ENCODE peak calls at places on chromosome 17, in ten cellular contexts. J is ovary, A is stomach, V is A549, N is H1, W is sigmoid colon, I is SK-N-SH, F is tibial nerve, Z is suprapubic skin, K is transverse colon. L is an unnamed sample.

GRCh38 chr17:3167574-3167973 is 29.7 kb upstream of the OR1A2 start:
- DNase-seq in J (no peak), A (no peak), V (no peak), N (no peak), W (no peak), I (no peak), F (no peak), Z (no peak), K (no peak), L (no peak)

GRCh38 chr17:82380860-82381702 is 9.5 kb downstream of the UTS2R start:
- DNase-seq in J (no peak), A (no peak), V (no peak), N (no peak), W (no peak), I (no peak), F (no peak), Z (no peak), K (no peak), L (no peak)

GRCh38 chr17:77516902-77517301 is 376.1 kb downstream of the SEC14L1 start:
- DNase-seq in J (no peak), A (peak; percentile 21), V (peak; percentile 35), N (no peak), W (no peak), I (no peak), F (no peak), Z (peak; percentile 8), K (no peak), L (no peak)

GRCh38 chr17:3647769-3648540 is 11.4 kb downstream of the CTNS start:
- DNase-seq in J (no peak), A (peak; percentile 72), V (peak; percentile 80), N (peak; percentile 69), W (no peak), I (peak; percentile 71), F (no peak), Z (no peak), K (peak; percentile 67), L (no peak)

GRCh38 chr17:79574108-79574507 is 36.7 kb downstream of the RBFOX3 start:
- DNase-seq in J (no peak), A (no peak), V (no peak), N (no peak), W (peak; percentile 15), I (no peak), F (no peak), Z (no peak), K (no peak), L (no peak)

GRCh38 chr17:32287804-32288511 is 22.3 kb downstream of the RHBDL3 start:
- DNase-seq in J (no peak), A (no peak), V (no peak), N (no peak), W (no peak), I (no peak), F (no peak), Z (no peak), K (no peak), L (no peak)

GRCh38 chr17:15651583-15652110 is 32.1 kb upstream of the FBXW10B start:
- DNase-seq in J (peak; percentile 84), A (peak; percentile 91), V (peak; percentile 99), N (no peak), W (peak; percentile 97), I (peak; percentile 85), F (peak; percentile 88), Z (peak; percentile 95), K (peak; percentile 94), L (peak; percentile 53)

GRCh38 chr17:46822388-46822921 is 4.0 kb upstream of the WNT3 start:
- DNase-seq in J (no peak), A (no peak), V (no peak), N (peak; percentile 95), W (no peak), I (no peak), F (no peak), Z (no peak), K (peak; percentile 14), L (peak; percentile 93)

GRCh38 chr17:46950997-46951621 is 27.9 kb downstream of the RPRML start:
- DNase-seq in J (no peak), A (no peak), V (no peak), N (no peak), W (no peak), I (no peak), F (no peak), Z (no peak), K (no peak), L (no peak)

GRCh38 chr17:6913608-6914443 is 82.0 kb upstream of the ALOX12 start:
- DNase-seq in J (peak; percentile 81), A (peak; percentile 68), V (peak; percentile 57), N (peak; percentile 88), W (peak; percentile 79), I (peak; percentile 77), F (peak; percentile 44), Z (peak; percentile 81), K (peak; percentile 75), L (peak; percentile 69)

GRCh38 chr17:61457226-61457983 is 5.2 kb downstream of the TBX4 start:
- DNase-seq in J (peak; percentile 15), A (no peak), V (no peak), N (peak; percentile 63), W (peak; percentile 56), I (no peak), F (no peak), Z (no peak), K (no peak), L (peak; percentile 73)

DNA sequence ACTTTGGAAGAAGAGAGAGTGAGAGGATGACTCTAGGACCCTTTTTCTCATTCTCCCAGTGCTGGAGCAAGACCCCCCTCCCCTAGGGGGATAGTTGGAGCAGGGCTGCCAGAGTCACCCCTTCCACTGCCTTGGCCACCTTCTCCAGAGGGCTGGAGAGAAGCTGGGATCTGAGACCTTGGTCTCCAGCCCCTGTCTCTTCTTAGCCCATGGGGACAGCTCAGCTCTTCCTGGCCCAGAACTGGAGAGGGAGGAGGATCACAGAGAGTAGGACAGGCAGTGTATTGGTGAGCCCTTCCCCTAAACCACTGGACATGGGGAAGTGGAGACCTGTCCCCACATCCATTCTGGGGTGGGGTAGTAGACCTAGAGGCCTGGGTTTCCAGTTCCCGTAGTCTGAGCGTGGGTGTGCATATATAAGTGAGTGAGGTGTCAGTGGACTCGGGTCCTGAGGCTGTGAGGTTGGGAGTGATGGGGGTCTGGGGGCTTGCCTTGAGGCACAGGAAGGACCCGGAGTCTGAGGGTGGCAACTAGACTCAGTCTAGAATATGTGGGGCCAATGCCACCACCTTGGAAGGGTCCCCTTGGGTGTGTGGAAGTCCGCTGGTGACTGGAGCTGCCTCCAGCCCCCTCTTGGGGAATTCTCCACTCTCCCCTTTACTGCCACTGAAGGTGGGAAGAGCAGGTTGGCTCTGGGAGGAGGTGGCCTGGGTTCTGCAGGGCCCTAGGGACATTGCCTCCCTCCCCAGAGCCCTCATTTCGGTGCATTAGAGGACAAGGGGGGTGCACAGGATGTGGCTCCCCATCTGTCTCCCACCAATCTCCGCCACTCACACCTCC is 20.0 kb downstream of the GJD3 start:
- DNase-seq in J (peak; percentile 45), A (no peak), V (no peak), N (peak; percentile 62), W (no peak), I (no peak), F (no peak), Z (no peak), K (peak; percentile 26), L (no peak)
- H3K4me1 ChIP-seq in J (peaks cover 43% of the 10 kb centered on the region), A (peaks cover 78% of the 10 kb centered on the region), V (peaks cover 83% of the 10 kb centered on the region), N (peaks cover 21% of the 10 kb centered on the region), W (no peaks in the 10 kb centered on the region), I (peaks cover 59% of the 10 kb centered on the region), F (peaks cover 79% of the 10 kb centered on the region), Z (peaks cover 96% of the 10 kb centered on the region), K (peaks cover 75% of the 10 kb centered on the region), L (peaks cover 79% of the 10 kb centered on the region)

DNA sequence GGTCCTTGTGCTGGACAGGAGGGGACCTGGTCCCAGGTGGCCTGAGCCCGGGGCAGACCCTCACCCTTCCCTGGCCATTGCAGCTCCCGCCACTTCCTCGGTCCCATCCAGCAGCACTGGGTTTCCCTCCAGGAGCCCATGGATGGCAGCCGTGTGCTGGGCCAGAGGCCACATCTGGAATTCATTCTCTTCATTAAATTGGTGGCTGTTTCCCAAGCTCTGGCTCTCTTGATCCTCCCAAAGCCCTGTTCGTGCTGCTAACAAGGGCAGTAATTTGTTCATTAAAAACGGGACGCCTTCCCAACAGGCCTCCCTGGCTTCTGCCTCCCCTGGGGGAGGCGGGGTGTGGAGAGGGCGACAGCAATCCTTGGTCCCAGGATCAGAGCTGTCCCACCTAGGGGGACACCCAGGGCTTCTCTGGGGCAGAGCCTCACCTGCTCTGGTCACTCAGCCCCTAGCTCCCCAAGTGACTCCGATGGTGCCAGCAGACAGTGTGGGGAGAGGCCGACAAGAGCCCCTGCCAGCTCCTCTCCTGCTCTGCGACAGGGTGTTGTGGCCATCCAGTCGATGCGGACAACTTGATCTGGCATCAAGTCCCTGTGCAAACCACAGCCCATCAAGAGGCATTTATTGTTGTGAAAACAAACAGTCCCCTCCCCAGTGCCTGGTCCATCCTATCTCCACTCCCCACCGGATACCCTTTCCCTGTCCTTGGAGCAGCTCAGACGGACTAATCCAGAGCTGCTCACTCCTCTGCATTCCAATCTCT is 44.0 kb downstream of the SDK2 start:
- DNase-seq in J (no peak), A (no peak), V (no peak), N (no peak), W (no peak), I (peak; percentile 91), F (no peak), Z (no peak), K (no peak), L (no peak)
- TF ChIP-seq EP300 in J (no peak), A (no peak), V (no peak), N (no peak), W (no peak), I (peak; percentile 95), F (no peak), Z (no peak), K (no peak), L (no peak)

DNA sequence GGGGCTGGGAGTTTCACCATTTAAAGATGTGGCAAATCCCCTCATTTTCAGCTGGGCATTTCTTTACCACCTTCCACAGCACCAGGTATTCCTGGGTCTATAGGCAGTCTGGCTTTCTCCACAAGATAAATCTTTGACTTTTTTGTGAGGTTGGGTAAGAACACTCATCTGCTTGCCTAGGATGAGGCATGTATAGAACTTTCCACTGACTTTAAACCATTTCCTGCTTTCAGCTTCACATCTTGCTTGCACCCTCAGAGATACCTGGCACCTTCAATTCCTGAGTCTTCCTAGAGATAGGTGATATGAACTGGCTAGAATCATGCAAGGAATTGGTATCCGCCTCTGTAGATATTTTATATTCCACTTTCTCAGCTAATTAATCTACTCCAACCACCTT is 27.9 kb downstream of the SMURF2 start:
- DNase-seq in J (no peak), A (no peak), V (no peak), N (no peak), W (no peak), I (no peak), F (no peak), Z (no peak), K (no peak), L (no peak)
- H3K4me1 ChIP-seq in J (peaks cover 5% of the 10 kb centered on the region), A (peaks cover 5% of the 10 kb centered on the region), V (peaks cover 25% of the 10 kb centered on the region), N (no peaks in the 10 kb centered on the region), W (no peaks in the 10 kb centered on the region), I (peaks cover 4% of the 10 kb centered on the region), F (peaks cover 9% of the 10 kb centered on the region), Z (peaks cover 16% of the 10 kb centered on the region), K (peaks cover 13% of the 10 kb centered on the region), L (peaks cover 74% of the 10 kb centered on the region)

GRCh38 chr17:12409082-12409481 is 256.6 kb upstream of the MYOCD start:
- DNase-seq in J (no peak), A (no peak), V (no peak), N (no peak), W (no peak), I (no peak), F (no peak), Z (no peak), K (no peak), L (no peak)

GRCh38 chr17:12410721-12411120 is 255.0 kb upstream of the MYOCD start:
- DNase-seq in J (no peak), A (no peak), V (no peak), N (no peak), W (no peak), I (no peak), F (no peak), Z (no peak), K (no peak), L (no peak)

GRCh38 chr17:12415031-12415430 is 250.7 kb upstream of the MYOCD start:
- DNase-seq in J (no peak), A (no peak), V (peak; percentile 70), N (no peak), W (no peak), I (no peak), F (no peak), Z (no peak), K (no peak), L (no peak)
- TF ChIP-seq EP300 in J (no peak), A (no peak), V (no peak), N (peak; percentile 61), W (peak; percentile 36), I (no peak), F (no peak), Z (no peak), K (no peak), L (no peak)